ENCODE peak calls at places on chromosome 12, in ten cellular contexts. N, J, C, B, F, D, R, T, E and X are unnamed samples.

GRCh38 chr12:10042167-10042566 is 11.7 kb downstream of the CLEC9A start:
- DNase-seq in N (no peak), J (no peak), C (no peak), B (no peak), F (no peak), D (no peak), R (no peak), T (no peak), E (no peak), X (no peak)

GRCh38 chr12:89129471-89129870 is 222.8 kb downstream of the DUSP6 start:
- DNase-seq in N (no peak), J (no peak), C (no peak), B (no peak), F (no peak), D (no peak), R (no peak), T (no peak), E (no peak), X (no peak)

GRCh38 chr12:11767029-11767724 is 117.7 kb downstream of the ETV6 start:
- DNase-seq in N (no peak), J (no peak), C (no peak), B (no peak), F (no peak), D (no peak), R (no peak), T (no peak), E (no peak), X (no peak)

GRCh38 chr12:56307221-56307965 is 7.3 kb upstream of the CS start:
- DNase-seq in N (no peak), J (no peak), C (no peak), B (no peak), F (no peak), D (no peak), R (no peak), T (no peak), E (no peak), X (no peak)

GRCh38 chr12:27549801-27550652 is 26.0 kb downstream of the PPFIBP1 start:
- DNase-seq in N (peak), J (peak), C (peak), B (peak), F (peak), D (peak), R (peak), T (peak), E (no peak), X (peak)

GRCh38 chr12:19898009-19898408 is 458.7 kb downstream of the AEBP2 start:
- DNase-seq in N (no peak), J (no peak), C (no peak), B (no peak), F (no peak), D (no peak), R (no peak), T (no peak), E (no peak), X (no peak)

GRCh38 chr12:110743571-110744093 is 941 bp upstream of the PPP1CC start:
- DNase-seq in N (no peak), J (peak), C (no peak), B (peak), F (no peak), D (peak), R (peak), T (peak), E (no peak), X (no peak)

GRCh38 chr12:46303039-46303666 is 34.3 kb upstream of the SLC38A1 start:
- DNase-seq in N (no peak), J (no peak), C (peak), B (no peak), F (no peak), D (peak), R (peak), T (no peak), E (no peak), X (no peak)

GRCh38 chr12:68633614-68634558 is 23.2 kb downstream of the RAP1B start:
- DNase-seq in N (no peak), J (no peak), C (no peak), B (no peak), F (no peak), D (no peak), R (no peak), T (no peak), E (no peak), X (no peak)

GRCh38 chr12:54001283-54002187 is 1.6 kb downstream of the HOXC9 start:
- DNase-seq in N (no peak), J (no peak), C (no peak), B (no peak), F (no peak), D (no peak), R (no peak), T (no peak), E (no peak), X (no peak)

GRCh38 chr12:71556881-71557280 is 106.8 kb downstream of the ZFC3H1 start:
- DNase-seq in N (peak), J (no peak), C (peak), B (no peak), F (peak), D (no peak), R (no peak), T (no peak), E (no peak), X (no peak)

GRCh38 chr12:81499809-81500208 is 259.3 kb downstream of the PPFIA2 start:
- DNase-seq in N (no peak), J (no peak), C (no peak), B (no peak), F (no peak), D (no peak), R (no peak), T (no peak), E (no peak), X (no peak)

GRCh38 chr12:21773263-21773741 is 1.2 kb downstream of the KCNJ8 start:
- DNase-seq in N (no peak), J (peak), C (peak), B (peak), F (no peak), D (peak), R (no peak), T (no peak), E (no peak), X (no peak)

GRCh38 chr12:89307665-89308253 is 44.5 kb downstream of the DUSP6 start:
- DNase-seq in N (no peak), J (no peak), C (no peak), B (no peak), F (no peak), D (peak), R (no peak), T (no peak), E (no peak), X (no peak)

GRCh38 chr12:108777156-108777555 is 45.8 kb upstream of the CORO1C start:
- DNase-seq in N (no peak), J (no peak), C (no peak), B (no peak), F (peak), D (no peak), R (no peak), T (no peak), E (no peak), X (no peak)

GRCh38 chr12:112839386-112839972 is 47.9 kb downstream of the RPH3A start:
- DNase-seq in N (peak), J (no peak), C (peak), B (no peak), F (peak), D (no peak), R (no peak), T (no peak), E (no peak), X (no peak)

GRCh38 chr12:100576311-100577036 is 3.0 kb downstream of the GAS2L3 start:
- DNase-seq in N (peak), J (no peak), C (peak), B (no peak), F (peak), D (peak), R (no peak), T (no peak), E (no peak), X (no peak)

GRCh38 chr12:6570264-6570887 is 2.3 kb upstream of the NOP2 start:
- DNase-seq in N (peak), J (no peak), C (no peak), B (no peak), F (peak), D (peak), R (peak), T (no peak), E (no peak), X (no peak)

GRCh38 chr12:94790822-94791221 is 140.5 kb upstream of the TMCC3 start:
- DNase-seq in N (no peak), J (no peak), C (no peak), B (no peak), F (no peak), D (no peak), R (no peak), T (no peak), E (no peak), X (no peak)

GRCh38 chr12:9793774-9794395 is 33.2 kb upstream of the CD69 start:
- DNase-seq in N (no peak), J (no peak), C (no peak), B (no peak), F (no peak), D (peak), R (no peak), T (no peak), E (no peak), X (no peak)

GRCh38 chr12:42744539-42745156 is 155.1 kb upstream of the PRICKLE1 start:
- DNase-seq in N (no peak), J (no peak), C (no peak), B (no peak), F (no peak), D (peak), R (no peak), T (peak), E (no peak), X (no peak)

GRCh38 chr12:105921055-105921454 is 217.7 kb downstream of the NUAK1 start:
- DNase-seq in N (no peak), J (no peak), C (no peak), B (no peak), F (no peak), D (no peak), R (no peak), T (no peak), E (no peak), X (no peak)

GRCh38 chr12:110641512-110641911 is 27.6 kb downstream of the TCTN1 start:
- DNase-seq in N (no peak), J (peak), C (peak), B (no peak), F (no peak), D (peak), R (no peak), T (no peak), E (no peak), X (no peak)

GRCh38 chr12:123270380-123271181 is 1.1 kb downstream of the CDK2AP1 start:
- DNase-seq in N (no peak), J (peak), C (peak), B (peak), F (no peak), D (peak), R (no peak), T (no peak), E (no peak), X (no peak)

GRCh38 chr12:65728913-65729793 is 95.1 kb upstream of the HMGA2 start:
- DNase-seq in N (no peak), J (no peak), C (peak), B (no peak), F (peak), D (no peak), R (no peak), T (no peak), E (no peak), X (peak)

GRCh38 chr12:131108171-131108955 is 154.7 kb downstream of the ADGRD1 start:
- DNase-seq in N (no peak), J (no peak), C (no peak), B (peak), F (no peak), D (no peak), R (no peak), T (no peak), E (no peak), X (no peak)

GRCh38 chr12:110284597-110284996 is 3.5 kb downstream of the ATP2A2 start:
- DNase-seq in N (no peak), J (no peak), C (no peak), B (no peak), F (no peak), D (no peak), R (no peak), T (no peak), E (no peak), X (no peak)

GRCh38 chr12:27333311-27334009 is 824 bp downstream of the BMAL2 start:
- DNase-seq in N (no peak), J (no peak), C (no peak), B (peak), F (no peak), D (peak), R (peak), T (no peak), E (no peak), X (no peak)

GRCh38 chr12:51246254-51246853 is 7.7 kb downstream of the DAZAP2 start:
- DNase-seq in N (no peak), J (no peak), C (peak), B (no peak), F (no peak), D (peak), R (no peak), T (no peak), E (no peak), X (no peak)

GRCh38 chr12:24948452-24948815 is 467 bp downstream of the BCAT1 start:
- DNase-seq in N (peak), J (peak), C (peak), B (no peak), F (peak), D (peak), R (no peak), T (no peak), E (no peak), X (no peak)

GRCh38 chr12:88579941-88580871 is at the start of gene KITLG:
- DNase-seq in N (peak), J (peak), C (peak), B (peak), F (peak), D (peak), R (no peak), T (peak), E (no peak), X (peak)

DNA sequence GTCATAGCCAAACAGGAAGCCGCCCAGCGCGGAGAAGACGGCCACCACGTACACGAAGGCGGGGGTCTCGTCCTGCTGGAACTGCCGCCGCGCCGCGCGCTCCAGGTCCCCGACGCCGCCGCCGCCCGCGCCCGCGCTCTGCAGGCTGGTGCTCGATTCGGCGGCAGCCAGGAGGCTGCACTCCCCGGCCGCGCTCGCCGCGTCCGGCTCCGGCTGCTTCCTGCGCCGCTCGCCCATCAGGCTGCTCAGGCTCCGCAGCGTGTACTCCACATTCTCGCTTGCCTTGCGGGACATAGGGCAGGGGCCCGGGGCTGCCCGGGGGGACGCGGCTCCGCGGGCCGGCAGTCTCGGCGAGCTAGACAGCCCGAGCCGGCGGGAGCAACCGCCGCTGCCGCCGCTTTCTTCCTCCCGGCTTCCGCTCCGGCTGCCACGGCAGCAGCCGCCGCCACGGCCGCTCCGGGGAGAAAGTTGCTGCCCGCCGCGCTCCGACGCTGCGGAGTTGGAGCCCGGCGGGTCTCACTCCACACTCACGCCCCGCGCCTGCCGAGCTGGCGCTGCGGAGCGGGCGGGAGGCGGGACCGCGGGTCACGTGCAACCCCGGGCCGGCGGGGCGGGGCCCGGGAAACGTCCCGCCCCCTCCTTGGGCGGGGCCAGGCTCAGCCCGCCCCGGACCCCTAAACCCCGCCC is at the start of gene SLC2A13:
- DNase-seq in N (peak), J (peak), C (peak), B (peak), F (peak), D (peak), R (peak), T (peak), E (no peak), X (peak)
- TF ChIP-seq POLR2A in N (peak), J (peak), C (peak), B (no peak), F (peak), D (peak), R (peak), T (no peak), E (peak), X (peak)

GRCh38 chr12:8064131-8064530 is 2.0 kb downstream of the C3AR1 start:
- DNase-seq in N (no peak), J (no peak), C (no peak), B (no peak), F (no peak), D (peak), R (no peak), T (no peak), E (no peak), X (no peak)

GRCh38 chr12:8065991-8066594 is at the start of gene C3AR1:
- DNase-seq in N (no peak), J (no peak), C (peak), B (no peak), F (peak), D (peak), R (peak), T (no peak), E (no peak), X (no peak)
- TF ChIP-seq POLR2A in N (no peak), J (no peak), C (no peak), B (no peak), F (no peak), D (no peak), R (peak), T (no peak), E (peak), X (no peak)

DNA sequence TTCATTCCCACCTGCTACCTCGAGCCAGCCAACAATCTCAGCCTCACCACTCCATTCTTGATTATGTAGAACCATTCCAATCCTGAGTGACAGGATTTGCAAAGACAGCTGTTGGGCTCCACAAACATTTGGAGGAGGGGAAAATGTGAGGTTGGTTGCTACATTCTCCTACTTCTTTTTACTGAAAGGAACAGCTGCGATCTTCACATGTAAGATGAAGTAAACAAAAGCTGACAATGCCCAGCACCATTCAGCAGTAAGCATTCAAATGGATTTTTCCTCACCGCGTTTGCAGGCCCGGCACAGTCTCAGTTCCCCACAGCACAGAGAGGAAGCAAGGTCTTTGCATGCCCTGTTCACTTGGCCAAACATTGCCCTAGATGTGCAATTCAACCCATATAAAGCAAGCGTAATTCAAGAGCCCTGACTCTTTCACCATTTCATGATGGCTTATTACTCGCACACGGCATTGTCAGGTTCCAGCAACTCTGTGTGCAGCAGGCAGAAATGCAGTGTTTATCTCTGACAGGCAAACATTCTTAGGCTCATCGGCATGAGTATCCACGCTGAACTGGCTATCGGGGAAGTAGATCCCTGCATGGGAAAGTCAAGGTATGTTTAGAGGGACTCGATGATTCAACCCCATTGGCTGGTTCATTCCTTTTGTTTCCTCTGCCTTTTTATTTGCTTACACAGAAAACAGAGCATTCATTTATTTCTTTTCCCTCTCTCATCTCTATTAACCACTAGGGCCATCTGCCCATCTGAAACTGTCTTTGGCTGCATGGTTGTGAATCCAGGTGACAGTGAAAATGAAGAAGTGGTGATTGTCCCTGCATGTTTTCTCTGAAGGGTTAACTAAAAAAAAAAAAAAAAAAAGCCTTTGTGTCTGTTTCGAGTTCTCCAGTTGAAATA is 236.1 kb upstream of the PLEKHG7 start:
- DNase-seq in N (no peak), J (no peak), C (peak), B (no peak), F (no peak), D (no peak), R (peak), T (no peak), E (no peak), X (no peak)
- TF ChIP-seq POLR2A in N (no peak), J (no peak), C (no peak), B (no peak), F (no peak), D (no peak), R (no peak), T (no peak), E (peak), X (no peak)

GRCh38 chr12:116559330-116560080 is at the start of gene MAP1LC3B2:
- DNase-seq in N (no peak), J (no peak), C (peak), B (peak), F (peak), D (peak), R (peak), T (peak), E (peak), X (no peak)
- TF ChIP-seq POLR2A in N (no peak), J (no peak), C (no peak), B (no peak), F (no peak), D (no peak), R (no peak), T (no peak), E (no peak), X (no peak)

GRCh38 chr12:49019435-49020317 is 1.1 kb upstream of the PRKAG1 start:
- DNase-seq in N (peak), J (no peak), C (peak), B (no peak), F (no peak), D (peak), R (peak), T (no peak), E (no peak), X (no peak)
- TF ChIP-seq POLR2A in N (no peak), J (no peak), C (no peak), B (no peak), F (no peak), D (no peak), R (no peak), T (no peak), E (no peak), X (no peak)

GRCh38 chr12:93442411-93443340 is 929 bp upstream of the UBE2N start:
- DNase-seq in N (no peak), J (no peak), C (peak), B (no peak), F (no peak), D (peak), R (no peak), T (no peak), E (no peak), X (no peak)
- TF ChIP-seq POLR2A in N (no peak), J (no peak), C (no peak), B (no peak), F (no peak), D (no peak), R (no peak), T (no peak), E (no peak), X (no peak)